ENCODE peak calls at places on chromosomes 4 and X, in nine cellular contexts. M is CD4-positive, alpha-beta T cell; E is stimulated activated CD4-positive, alpha-beta T cell treated with anti-CD3 and anti-CD28 coated beads, Interleukin-1b, Interleukin-23, amount 100 ng/mL, for 4 hours; H is fibroblast of gingiva; F is midbrain; K is uterus; X is lower leg skin; W is GM03348; D is trophoblast cell. A is an unnamed sample.

GRCh38 chr4:335515-335914 is 2.1 kb upstream of the ZNF141 start:
- DNase-seq in M (no peak), E (no peak), H (no peak), F (no peak), K (peak; percentile 15), X (no peak), W (no peak), D (no peak), A (no peak)

GRCh38 chrX:50183891-50184290 is 16.9 kb downstream of the AKAP4 start:
- DNase-seq in M (no peak), E (no peak), H (no peak), F (no peak), K (no peak), X (no peak), W (no peak), D (no peak), A (no peak)

GRCh38 chr4:148056879-148057278 is 325.0 kb downstream of the ARHGAP10 start:
- DNase-seq in M (peak; percentile 28), E (peak; percentile 25), H (peak; percentile 12), F (peak; percentile 36), K (no peak), X (peak; percentile 90), W (peak; percentile 39), D (peak; percentile 35), A (peak; percentile 68)

GRCh38 chrX:5650904-5651303 is 577.8 kb downstream of the NLGN4X start:
- DNase-seq in M (no peak), E (no peak), H (no peak), F (no peak), K (no peak), X (no peak), W (no peak), D (no peak), A (no peak)

GRCh38 chr4:163495900-163496299 is 1.4 kb downstream of the TMA16 start:
- DNase-seq in M (no peak), E (no peak), H (no peak), F (no peak), K (no peak), X (no peak), W (no peak), D (no peak), A (no peak)

GRCh38 chr4:77921701-77922100 is 59.1 kb downstream of the MRPL1 start:
- DNase-seq in M (no peak), E (no peak), H (peak; percentile 87), F (no peak), K (no peak), X (no peak), W (peak; percentile 68), D (peak; percentile 82), A (no peak)

GRCh38 chrX:123348468-123348867 is 164.4 kb downstream of the GRIA3 start:
- DNase-seq in M (no peak), E (no peak), H (no peak), F (no peak), K (no peak), X (no peak), W (peak; percentile 24), D (no peak), A (no peak)

GRCh38 chr4:156547439-156547838 is 424.2 kb downstream of the PDGFC start:
- DNase-seq in M (no peak), E (no peak), H (peak; percentile 80), F (no peak), K (no peak), X (no peak), W (peak; percentile 70), D (no peak), A (no peak)

GRCh38 chr4:8592366-8593267 is at the start of gene CPZ:
- DNase-seq in M (no peak), E (no peak), H (no peak), F (no peak), K (peak; percentile 37), X (no peak), W (peak; percentile 82), D (peak; percentile 30), A (peak; percentile 88)

GRCh38 chr4:6937748-6938147 is 28.1 kb downstream of the TBC1D14 start:
- DNase-seq in M (no peak), E (no peak), H (no peak), F (no peak), K (no peak), X (no peak), W (no peak), D (peak; percentile 69), A (no peak)

GRCh38 chrX:67544281-67544680 is 460 bp downstream of the AR start:
- DNase-seq in M (no peak), E (no peak), H (peak; percentile 41), F (no peak), K (peak; percentile 21), X (no peak), W (peak; percentile 19), D (no peak), A (no peak)

GRCh38 chr4:6658635-6659075 is 18.2 kb downstream of the MRFAP1 start:
- DNase-seq in M (peak; percentile 43), E (peak; percentile 38), H (peak; percentile 52), F (peak; percentile 4), K (peak; percentile 53), X (peak; percentile 88), W (peak; percentile 74), D (no peak), A (no peak)

GRCh38 chrX:17737707-17738001 is 361 bp downstream of the SCML1 start:
- DNase-seq in M (no peak), E (no peak), H (no peak), F (no peak), K (no peak), X (peak; percentile 84), W (no peak), D (no peak), A (no peak)

GRCh38 chr4:111849726-111850284 is 295.4 kb upstream of the FAM241A start:
- DNase-seq in M (no peak), E (no peak), H (no peak), F (no peak), K (no peak), X (no peak), W (no peak), D (no peak), A (no peak)

GRCh38 chr4:124486423-124486822 is 226.1 kb downstream of the ANKRD50 start:
- DNase-seq in M (no peak), E (no peak), H (no peak), F (no peak), K (no peak), X (no peak), W (no peak), D (peak; percentile 70), A (no peak)

GRCh38 chr4:72505314-72505744 is 63.7 kb downstream of the ADAMTS3 start:
- DNase-seq in M (no peak), E (no peak), H (peak; percentile 58), F (peak; percentile 1), K (no peak), X (no peak), W (peak; percentile 58), D (peak; percentile 73), A (peak; percentile 24)

GRCh38 chr4:95835672-95836071 is 4.2 kb upstream of the PDHA2 start:
- DNase-seq in M (no peak), E (no peak), H (no peak), F (peak; percentile 3), K (no peak), X (no peak), W (no peak), D (peak; percentile 23), A (no peak)

GRCh38 chr4:89420507-89420906 is 112.9 kb upstream of the GPRIN3 start:
- DNase-seq in M (no peak), E (no peak), H (peak; percentile 12), F (no peak), K (no peak), X (no peak), W (no peak), D (no peak), A (no peak)

GRCh38 chrX:71254092-71254941 is at the start of gene ZMYM3:
- DNase-seq in M (peak; percentile 71), E (peak; percentile 56), H (peak; percentile 80), F (peak; percentile 85), K (peak; percentile 85), X (peak; percentile 95), W (peak; percentile 96), D (peak; percentile 77), A (peak; percentile 87)

GRCh38 chrX:13703135-13703534 is 14.2 kb downstream of the RAB9A start:
- DNase-seq in M (no peak), E (no peak), H (no peak), F (no peak), K (no peak), X (no peak), W (no peak), D (no peak), A (no peak)

GRCh38 chrX:70262952-70263567 is 3.1 kb upstream of the P2RY4 start:
- DNase-seq in M (no peak), E (peak; percentile 4), H (peak; percentile 1), F (peak; percentile 1), K (no peak), X (no peak), W (peak; percentile 5), D (peak; percentile 60), A (peak; percentile 36)

GRCh38 chr4:89539797-89540711 is 232.5 kb upstream of the GPRIN3 start:
- DNase-seq in M (no peak), E (no peak), H (no peak), F (no peak), K (no peak), X (no peak), W (no peak), D (no peak), A (no peak)

GRCh38 chr4:117429061-117429460 is 343.7 kb upstream of the TRAM1L1 start:
- DNase-seq in M (no peak), E (no peak), H (no peak), F (no peak), K (no peak), X (no peak), W (no peak), D (no peak), A (no peak)

GRCh38 chrX:131816551-131817136 is 206.5 kb upstream of the STK26 start:
- DNase-seq in M (peak; percentile 61), E (peak; percentile 91), H (no peak), F (peak; percentile 92), K (peak; percentile 72), X (peak; percentile 92), W (peak; percentile 69), D (peak; percentile 96), A (peak; percentile 74)

GRCh38 chr4:52659016-52659721 is at the start of gene USP46:
- DNase-seq in M (peak; percentile 42), E (peak; percentile 19), H (peak; percentile 80), F (peak; percentile 69), K (peak; percentile 77), X (peak; percentile 94), W (peak; percentile 98), D (peak; percentile 79), A (peak; percentile 95)

GRCh38 chr4:177485528-177485927 is 43.3 kb upstream of the AGA start:
- DNase-seq in M (no peak), E (no peak), H (peak; percentile 19), F (no peak), K (no peak), X (no peak), W (no peak), D (no peak), A (no peak)

GRCh38 chr4:2290974-2291704 is 29.2 kb upstream of the MXD4 start:
- DNase-seq in M (peak; percentile 75), E (peak; percentile 27), H (no peak), F (no peak), K (peak; percentile 15), X (peak; percentile 78), W (no peak), D (no peak), A (no peak)

GRCh38 chr4:161585011-161585410 is 578.8 kb downstream of the FSTL5 start:
- DNase-seq in M (no peak), E (no peak), H (no peak), F (no peak), K (no peak), X (no peak), W (no peak), D (no peak), A (no peak)

GRCh38 chr4:186651624-186652023 is 72.0 kb downstream of the FAT1 start:
- DNase-seq in M (no peak), E (no peak), H (no peak), F (peak; percentile 85), K (no peak), X (no peak), W (no peak), D (no peak), A (peak; percentile 43)

GRCh38 chr4:58734030-58734673 is 1624.0 kb upstream of the IGFBP7 start:
- DNase-seq in M (no peak), E (no peak), H (no peak), F (no peak), K (no peak), X (no peak), W (no peak), D (no peak), A (no peak)

GRCh38 chr4:134201216-134202098 is at the start of gene PABPC4L:
- DNase-seq in M (no peak), E (no peak), H (peak; percentile 28), F (no peak), K (peak; percentile 37), X (peak; percentile 83), W (peak; percentile 41), D (no peak), A (peak; percentile 57)